ENCODE peak calls at places on chromosomes 11 and 22, in four cellular contexts. C, F, Q and D are unnamed samples.

GRCh38 chr22:49969751-49970527 is 9.4 kb downstream of the PIM3 start:
- DNase-seq in C (no peak), F (no peak), Q (peak; percentile 47), D (peak; percentile 25)

GRCh38 chr22:28051787-28052356 is 132.8 kb upstream of the PITPNB start:
- DNase-seq in C (peak; percentile 61), F (peak; percentile 72), Q (peak; percentile 92), D (peak; percentile 75)

GRCh38 chr22:25383892-25384291 is 164.5 kb downstream of the CRYBB2 start:
- DNase-seq in C (no peak), F (no peak), Q (no peak), D (no peak)

GRCh38 chr11:10108901-10109665 is 184.9 kb downstream of the SBF2 start:
- DNase-seq in C (peak; percentile 40), F (no peak), Q (no peak), D (no peak)

GRCh38 chr11:121575250-121575962 is 122.6 kb upstream of the SORL1-AS1 start:
- DNase-seq in C (peak; percentile 81), F (no peak), Q (no peak), D (no peak)

GRCh38 chr11:44049832-44050231 is 2.1 kb downstream of the ACCSL start:
- DNase-seq in C (no peak), F (no peak), Q (no peak), D (peak; percentile 2)

GRCh38 chr11:44556735-44557409 is 8.6 kb upstream of the CD82 start:
- DNase-seq in C (peak; percentile 59), F (peak; percentile 78), Q (peak; percentile 71), D (peak; percentile 67)

GRCh38 chr11:77590194-77590591 is 440 bp downstream of the AQP11 start:
- DNase-seq in C (peak; percentile 46), F (peak; percentile 78), Q (no peak), D (peak; percentile 62)

GRCh38 chr11:45091563-45092392 is 54.7 kb upstream of the PRDM11 start:
- DNase-seq in C (no peak), F (peak; percentile 95), Q (peak; percentile 77), D (peak; percentile 86)

GRCh38 chr22:23750374-23750743 is 553 bp downstream of the ZNF70 start:
- DNase-seq in C (no peak), F (no peak), Q (no peak), D (no peak)

GRCh38 chr11:128784059-128784804 is 82.9 kb downstream of the KCNJ1 start:
- DNase-seq in C (no peak), F (no peak), Q (no peak), D (peak; percentile 79)

GRCh38 chr11:36345535-36346141 is 49.5 kb downstream of the PRR5L start:
- DNase-seq in C (no peak), F (no peak), Q (no peak), D (no peak)

GRCh38 chr22:48906177-48906835 is 921.4 kb downstream of the BRD1 start:
- DNase-seq in C (no peak), F (no peak), Q (no peak), D (peak; percentile 12)

GRCh38 chr11:13249992-13250391 is 27.6 kb upstream of the BMAL1 start:
- DNase-seq in C (no peak), F (peak; percentile 56), Q (no peak), D (no peak)

GRCh38 chr22:17779286-17780115 is 5.2 kb upstream of the BID start:
- DNase-seq in C (no peak), F (no peak), Q (no peak), D (no peak)

DNA sequence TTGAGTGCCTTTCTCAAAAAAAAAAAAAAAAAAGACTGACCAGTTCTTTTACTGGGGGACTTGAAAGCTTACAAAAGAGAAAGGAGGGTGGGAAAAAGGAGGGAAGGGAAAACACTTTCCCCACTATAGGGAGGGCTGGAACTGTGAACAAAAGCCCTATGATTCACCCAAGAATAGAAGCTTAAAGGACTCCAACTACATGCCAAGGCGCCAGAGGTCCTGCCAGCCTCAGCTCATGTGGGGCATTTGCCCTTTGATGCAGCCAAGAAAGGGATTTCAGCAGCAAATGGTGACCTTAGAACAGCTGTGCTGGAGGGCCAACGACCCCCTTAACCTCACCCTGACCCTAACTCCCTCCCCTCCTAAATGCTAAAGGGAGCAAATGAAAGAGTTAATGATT is 160.0 kb downstream of the NTM start:
- DNase-seq in C (no peak), F (no peak), Q (no peak), D (no peak)
- H3K56ac ChIP-seq in C (no peak overlapping the region), F (no peak overlapping the region), Q (no peak overlapping the region), D (no peak overlapping the region)

DNA sequence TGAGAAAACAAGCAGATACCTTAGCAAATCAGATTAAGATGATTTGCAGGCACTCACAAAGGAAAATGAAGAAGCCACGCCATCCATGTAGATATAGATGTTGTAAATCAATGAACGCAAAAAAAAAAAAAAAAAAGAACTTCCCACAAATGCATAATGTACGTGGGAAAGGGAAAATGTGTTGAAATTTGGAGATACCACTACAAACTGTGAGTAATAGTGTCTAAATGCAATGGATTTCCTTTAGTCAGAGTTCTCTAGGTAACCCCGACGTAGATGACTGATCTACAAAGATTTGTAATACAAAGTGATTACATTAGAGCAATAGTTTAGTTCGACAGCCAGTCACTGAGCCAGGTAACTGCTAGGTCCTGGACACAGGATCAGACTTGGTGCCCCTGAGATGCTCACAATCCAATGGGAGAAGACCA is 785 bp upstream of the ANKRD54 start:
- DNase-seq in C (no peak), F (no peak), Q (no peak), D (no peak)
- H3K56ac ChIP-seq in C (no peak overlapping the region), F (no peak overlapping the region), Q (no peak overlapping the region), D (no peak overlapping the region)

DNA sequence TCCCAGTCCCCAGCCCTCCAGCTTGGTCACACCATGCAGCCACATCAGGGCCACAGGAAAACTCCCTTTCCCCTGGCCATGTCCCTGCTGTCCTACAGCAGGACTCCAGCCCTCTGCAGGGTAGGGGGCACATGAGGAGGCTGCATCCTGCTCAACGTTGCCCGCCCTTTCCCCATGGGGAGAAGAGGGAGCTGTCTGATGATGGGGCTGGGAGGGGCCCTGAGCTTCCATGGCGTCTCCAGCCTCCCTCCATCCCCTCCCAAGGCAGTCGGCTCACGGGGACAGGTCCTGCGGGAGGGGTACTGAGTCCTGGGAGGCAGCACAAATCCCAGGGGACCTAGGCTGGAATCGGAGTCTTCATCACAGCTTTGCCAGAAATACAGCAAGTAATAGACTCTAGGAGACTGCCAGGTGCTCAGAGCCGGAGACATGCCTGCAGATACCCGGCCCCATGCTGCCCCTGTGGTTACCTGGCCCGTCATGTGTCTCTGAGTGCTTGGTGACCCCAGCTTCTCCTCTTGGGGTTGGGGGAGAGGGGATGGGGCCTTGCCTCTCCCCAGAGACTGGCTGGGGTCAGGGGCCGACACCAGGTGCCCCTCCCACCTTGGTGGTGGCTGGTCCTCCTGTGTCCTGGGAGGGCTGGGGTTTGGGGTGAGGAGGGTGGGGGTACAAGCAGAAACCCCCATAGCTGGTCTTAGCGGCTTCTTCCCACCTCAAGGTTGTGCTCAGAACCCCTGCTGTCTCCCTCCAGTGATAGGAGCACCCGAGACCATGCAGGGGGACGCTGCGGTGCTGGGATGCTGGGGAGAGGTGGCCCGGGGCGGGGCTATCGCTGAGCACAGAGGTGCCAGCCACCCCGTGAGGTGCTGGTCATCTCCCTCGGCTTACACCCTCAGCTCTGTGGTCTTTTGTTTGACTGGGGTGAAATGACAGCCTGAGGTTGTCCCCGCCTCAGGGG is 2.3 kb downstream of the MRGPRE start:
- DNase-seq in C (no peak), F (no peak), Q (no peak), D (no peak)
- H3K56ac ChIP-seq in C (no peak overlapping the region), F (no peak overlapping the region), Q (no peak overlapping the region), D (no peak overlapping the region)

GRCh38 chr22:32053165-32053755 is 10.2 kb downstream of the SLC5A1 start:
- DNase-seq in C (no peak), F (no peak), Q (no peak), D (no peak)
- H3K56ac ChIP-seq in C (no peak overlapping the region), F (no peak overlapping the region), Q (no peak overlapping the region), D (no peak overlapping the region)

GRCh38 chr11:123451183-123451907 is 21.3 kb downstream of the GRAMD1B start:
- DNase-seq in C (no peak), F (no peak), Q (no peak), D (no peak)

GRCh38 chr11:123452799-123453198 is 22.7 kb downstream of the GRAMD1B start:
- DNase-seq in C (no peak), F (no peak), Q (no peak), D (no peak)

GRCh38 chr11:123449436-123449835 is 19.4 kb downstream of the GRAMD1B start:
- DNase-seq in C (no peak), F (no peak), Q (no peak), D (no peak)

GRCh38 chr11:123450593-123450992 is 20.5 kb downstream of the GRAMD1B start:
- DNase-seq in C (peak; percentile 91), F (no peak), Q (no peak), D (no peak)

GRCh38 chr11:123448798-123449197 is 18.7 kb downstream of the GRAMD1B start:
- DNase-seq in C (no peak), F (no peak), Q (no peak), D (no peak)
- H3K56ac ChIP-seq in C (no peak overlapping the region), F (peak overlapping the region; percentile 43), Q (no peak overlapping the region), D (no peak overlapping the region)

GRCh38 chr22:42270178-42270511 is 308 bp downstream of the TCF20 start:
- DNase-seq in C (no peak), F (peak; percentile 77), Q (peak; percentile 73), D (no peak)

GRCh38 chr22:42269407-42270177 is 861 bp downstream of the TCF20 start:
- DNase-seq in C (no peak), F (peak; percentile 83), Q (peak; percentile 84), D (peak; percentile 80)

GRCh38 chr22:42271191-42271813 is 849 bp upstream of the TCF20 start:
- DNase-seq in C (no peak), F (no peak), Q (no peak), D (no peak)

GRCh38 chr22:42271906-42272305 is 1.5 kb upstream of the TCF20 start:
- DNase-seq in C (no peak), F (no peak), Q (no peak), D (no peak)

GRCh38 chr22:42270512-42271190 is at the start of gene TCF20:
- DNase-seq in C (peak; percentile 62), F (peak; percentile 86), Q (peak; percentile 78), D (no peak)
- H3K56ac ChIP-seq in C (no peak within 1 kb of the TSS), F (peak within 1 kb of the TSS; percentile 91), Q (peak within 1 kb of the TSS; percentile 10), D (no peak within 1 kb of the TSS)

DNA sequence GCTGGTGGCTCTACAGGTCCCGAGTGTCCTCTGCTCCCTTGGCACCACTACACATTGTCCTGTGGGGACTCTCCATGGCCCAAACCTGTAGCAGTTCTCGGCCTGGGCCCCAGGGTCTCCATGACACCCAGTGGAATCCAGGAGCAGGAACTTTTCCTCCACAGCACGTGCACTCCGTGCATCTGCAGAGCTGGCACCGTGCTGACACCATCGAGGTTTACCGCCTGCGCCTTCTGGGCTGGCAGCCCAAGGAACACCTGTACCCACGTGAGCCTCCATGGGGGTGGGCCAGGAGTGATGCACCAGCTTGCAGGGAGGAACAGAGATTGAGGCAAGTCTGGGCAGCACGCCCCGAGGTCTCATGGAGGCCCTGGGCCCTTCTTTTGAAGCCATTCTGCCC is 25.2 kb downstream of the TSPAN32 start:
- DNase-seq in C (no peak), F (no peak), Q (no peak), D (no peak)
- H3K56ac ChIP-seq in C (no peak overlapping the region), F (no peak overlapping the region), Q (no peak overlapping the region), D (no peak overlapping the region)

DNA sequence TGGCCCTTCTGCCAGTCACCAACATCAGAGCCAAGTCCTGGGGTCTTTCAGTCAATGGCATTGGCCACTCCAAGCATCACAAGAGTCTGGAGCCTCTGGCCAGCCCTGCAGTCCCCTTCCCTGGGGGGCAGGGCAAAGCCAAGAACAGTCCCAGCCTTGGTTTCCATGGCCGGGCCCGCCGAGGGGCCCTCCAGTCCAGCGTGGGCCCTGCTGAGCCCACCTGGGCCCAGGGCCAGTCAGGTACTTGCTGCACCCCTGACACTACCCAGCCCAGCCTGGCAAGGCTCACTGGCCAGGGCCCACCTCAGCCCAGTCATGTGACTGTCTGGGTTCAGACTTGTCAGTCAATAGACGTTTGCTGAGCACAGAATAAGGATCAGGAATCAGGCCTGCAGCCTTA is 10.8 kb downstream of the TMEM258 start:
- DNase-seq in C (no peak), F (no peak), Q (no peak), D (no peak)
- H3K56ac ChIP-seq in C (no peak overlapping the region), F (no peak overlapping the region), Q (no peak overlapping the region), D (no peak overlapping the region)